ENCODE peak calls at places on chromosomes 1 and 21, in seven cellular contexts. One of them, this sample, is unnamed.

GRCh38 chr1:199743227-199743626 is 284.3 kb upstream of the NR5A2 start:
- DNase-seq in breast epithelium: no peak
- DNase-seq in body of pancreas: no peak
- DNase-seq in fibroblast of mammary gland: peak; percentile 36
- DNase-seq in psoas muscle: no peak
- DNase-seq in MM.1S: no peak
- DNase-seq in cardiac muscle cell: no peak
- DNase-seq in this sample: no peak

GRCh38 chr1:155181371-155182051 is 7.9 kb downstream of the TRIM46 start:
- DNase-seq in cardiac muscle cell: no peak
- DNase-seq in breast epithelium: no peak
- DNase-seq in fibroblast of mammary gland: no peak
- DNase-seq in psoas muscle: no peak
- DNase-seq in MM.1S: no peak
- DNase-seq in body of pancreas: no peak
- DNase-seq in this sample: no peak

GRCh38 chr1:14421295-14421976 is 177.0 kb upstream of the KAZN start:
- DNase-seq in cardiac muscle cell: no peak
- DNase-seq in fibroblast of mammary gland: no peak
- DNase-seq in body of pancreas: no peak
- DNase-seq in MM.1S: no peak
- DNase-seq in psoas muscle: no peak
- DNase-seq in breast epithelium: no peak
- DNase-seq in this sample: no peak

GRCh38 chr1:167808104-167808503 is 86.3 kb downstream of the MPZL1 start:
- DNase-seq in fibroblast of mammary gland: peak; percentile 85
- DNase-seq in MM.1S: no peak
- DNase-seq in breast epithelium: no peak
- DNase-seq in body of pancreas: no peak
- DNase-seq in psoas muscle: no peak
- DNase-seq in cardiac muscle cell: no peak
- DNase-seq in this sample: no peak

GRCh38 chr1:158053276-158053675 is 59.8 kb downstream of the KIRREL1 start:
- DNase-seq in MM.1S: no peak
- DNase-seq in cardiac muscle cell: no peak
- DNase-seq in body of pancreas: no peak
- DNase-seq in breast epithelium: no peak
- DNase-seq in fibroblast of mammary gland: peak; percentile 35
- DNase-seq in psoas muscle: no peak
- DNase-seq in this sample: no peak

GRCh38 chr1:178706467-178706866 is 18.6 kb upstream of the RALGPS2 start:
- DNase-seq in body of pancreas: peak; percentile 29
- DNase-seq in fibroblast of mammary gland: peak; percentile 69
- DNase-seq in psoas muscle: peak; percentile 61
- DNase-seq in MM.1S: no peak
- DNase-seq in breast epithelium: no peak
- DNase-seq in cardiac muscle cell: no peak
- DNase-seq in this sample: peak; percentile 79

GRCh38 chr1:50846224-50846839 is 113.7 kb downstream of the FAF1 start:
- DNase-seq in fibroblast of mammary gland: no peak
- DNase-seq in MM.1S: no peak
- DNase-seq in cardiac muscle cell: no peak
- DNase-seq in breast epithelium: no peak
- DNase-seq in psoas muscle: no peak
- DNase-seq in body of pancreas: no peak
- DNase-seq in this sample: no peak

GRCh38 chr1:115429884-115430283 is 91.8 kb upstream of the NGF start:
- DNase-seq in cardiac muscle cell: no peak
- DNase-seq in MM.1S: no peak
- DNase-seq in psoas muscle: no peak
- DNase-seq in breast epithelium: no peak
- DNase-seq in fibroblast of mammary gland: peak; percentile 79
- DNase-seq in body of pancreas: no peak
- DNase-seq in this sample: no peak

GRCh38 chr21:28636988-28637691 is 355.5 kb downstream of the LTN1 start:
- DNase-seq in MM.1S: no peak
- DNase-seq in fibroblast of mammary gland: peak; percentile 85
- DNase-seq in breast epithelium: no peak
- DNase-seq in cardiac muscle cell: no peak
- DNase-seq in body of pancreas: no peak
- DNase-seq in psoas muscle: no peak
- DNase-seq in this sample: peak; percentile 89

GRCh38 chr21:36035381-36035791 is 24.9 kb downstream of the SETD4 start:
- DNase-seq in fibroblast of mammary gland: no peak
- DNase-seq in breast epithelium: no peak
- DNase-seq in body of pancreas: no peak
- DNase-seq in psoas muscle: no peak
- DNase-seq in cardiac muscle cell: peak; percentile 92
- DNase-seq in MM.1S: no peak
- DNase-seq in this sample: no peak

GRCh38 chr1:151593651-151594625 is 17.9 kb upstream of the SNX27 start:
- DNase-seq in MM.1S: peak; percentile 93
- DNase-seq in cardiac muscle cell: peak; percentile 80
- DNase-seq in breast epithelium: peak; percentile 76
- DNase-seq in psoas muscle: peak; percentile 84
- DNase-seq in body of pancreas: peak; percentile 90
- DNase-seq in fibroblast of mammary gland: peak; percentile 48
- DNase-seq in this sample: peak; percentile 30

GRCh38 chr1:107964397-107965111 is 426 bp downstream of the VAV3 start:
- DNase-seq in fibroblast of mammary gland: no peak
- DNase-seq in cardiac muscle cell: no peak
- DNase-seq in MM.1S: peak; percentile 29
- DNase-seq in body of pancreas: no peak
- DNase-seq in psoas muscle: peak; percentile 47
- DNase-seq in breast epithelium: no peak
- DNase-seq in this sample: peak; percentile 3

GRCh38 chr21:46124926-46125845 is 27.3 kb downstream of the COL6A2 start:
- DNase-seq in MM.1S: no peak
- DNase-seq in cardiac muscle cell: no peak
- DNase-seq in body of pancreas: no peak
- DNase-seq in fibroblast of mammary gland: peak; percentile 45
- DNase-seq in psoas muscle: peak; percentile 45
- DNase-seq in breast epithelium: no peak
- DNase-seq in this sample: no peak

GRCh38 chr1:66313446-66313845 is 220.5 kb upstream of the SGIP1 start:
- DNase-seq in body of pancreas: no peak
- DNase-seq in fibroblast of mammary gland: peak; percentile 50
- DNase-seq in MM.1S: no peak
- DNase-seq in cardiac muscle cell: no peak
- DNase-seq in psoas muscle: no peak
- DNase-seq in breast epithelium: no peak
- DNase-seq in this sample: peak; percentile 60

GRCh38 chr1:238409947-238410346 is 519.2 kb upstream of the ZP4 start:
- DNase-seq in breast epithelium: no peak
- DNase-seq in fibroblast of mammary gland: peak; percentile 87
- DNase-seq in psoas muscle: no peak
- DNase-seq in MM.1S: no peak
- DNase-seq in cardiac muscle cell: no peak
- DNase-seq in body of pancreas: no peak
- DNase-seq in this sample: peak; percentile 76

GRCh38 chr1:110387048-110387748 is 3.6 kb downstream of the SLC16A4 start:
- DNase-seq in MM.1S: no peak
- DNase-seq in fibroblast of mammary gland: no peak
- DNase-seq in body of pancreas: no peak
- DNase-seq in cardiac muscle cell: no peak
- DNase-seq in psoas muscle: no peak
- DNase-seq in breast epithelium: no peak
- DNase-seq in this sample: no peak

GRCh38 chr1:181166377-181167196 is 78.1 kb downstream of the IER5 start:
- DNase-seq in MM.1S: peak; percentile 87
- DNase-seq in body of pancreas: peak; percentile 80
- DNase-seq in psoas muscle: peak; percentile 71
- DNase-seq in cardiac muscle cell: peak; percentile 86
- DNase-seq in fibroblast of mammary gland: peak; percentile 78
- DNase-seq in breast epithelium: peak; percentile 40
- DNase-seq in this sample: peak; percentile 69

GRCh38 chr1:24849653-24850295 is 80.3 kb downstream of the RUNX3 start:
- DNase-seq in MM.1S: no peak
- DNase-seq in body of pancreas: peak; percentile 12
- DNase-seq in psoas muscle: no peak
- DNase-seq in breast epithelium: no peak
- DNase-seq in fibroblast of mammary gland: peak; percentile 35
- DNase-seq in cardiac muscle cell: peak; percentile 55
- DNase-seq in this sample: peak; percentile 25

GRCh38 chr21:46125846-46126301 is 28.0 kb downstream of the COL6A2 start:
- DNase-seq in cardiac muscle cell: no peak
- DNase-seq in psoas muscle: peak; percentile 50
- DNase-seq in MM.1S: no peak
- DNase-seq in body of pancreas: no peak
- DNase-seq in fibroblast of mammary gland: no peak
- DNase-seq in breast epithelium: no peak
- DNase-seq in this sample: no peak

GRCh38 chr1:156608981-156609380 is 7.7 kb upstream of the GPATCH4 start:
- DNase-seq in cardiac muscle cell: peak; percentile 60
- DNase-seq in breast epithelium: no peak
- DNase-seq in body of pancreas: no peak
- DNase-seq in fibroblast of mammary gland: peak; percentile 15
- DNase-seq in psoas muscle: no peak
- DNase-seq in MM.1S: peak; percentile 85
- DNase-seq in this sample: no peak

GRCh38 chr1:201361652-201362504 is 15.6 kb downstream of the TNNT2 start:
- DNase-seq in breast epithelium: no peak
- DNase-seq in fibroblast of mammary gland: peak; percentile 37
- DNase-seq in cardiac muscle cell: peak; percentile 68
- DNase-seq in psoas muscle: peak; percentile 65
- DNase-seq in body of pancreas: peak; percentile 36
- DNase-seq in MM.1S: peak; percentile 50
- DNase-seq in this sample: peak; percentile 25

GRCh38 chr1:26145041-26145959 is 13.6 kb upstream of the FAM110D start:
- DNase-seq in MM.1S: peak; percentile 86
- DNase-seq in body of pancreas: peak; percentile 91
- DNase-seq in breast epithelium: peak; percentile 67
- DNase-seq in psoas muscle: peak; percentile 86
- DNase-seq in cardiac muscle cell: peak; percentile 93
- DNase-seq in fibroblast of mammary gland: peak; percentile 84
- DNase-seq in this sample: peak; percentile 76

GRCh38 chr1:184438363-184438762 is 51.5 kb downstream of the C1orf21 start:
- DNase-seq in cardiac muscle cell: no peak
- DNase-seq in MM.1S: no peak
- DNase-seq in fibroblast of mammary gland: no peak
- DNase-seq in psoas muscle: no peak
- DNase-seq in body of pancreas: no peak
- DNase-seq in breast epithelium: no peak
- DNase-seq in this sample: no peak

GRCh38 chr1:225834417-225835329 is 24.7 kb downstream of the EPHX1 start:
- DNase-seq in MM.1S: no peak
- DNase-seq in breast epithelium: peak; percentile 55
- DNase-seq in cardiac muscle cell: no peak
- DNase-seq in body of pancreas: peak; percentile 71
- DNase-seq in fibroblast of mammary gland: peak; percentile 90
- DNase-seq in psoas muscle: peak; percentile 87
- DNase-seq in this sample: peak; percentile 93

GRCh38 chr1:228744356-228744755 is 9.1 kb downstream of the RHOU start:
- DNase-seq in psoas muscle: no peak
- DNase-seq in MM.1S: peak; percentile 70
- DNase-seq in breast epithelium: no peak
- DNase-seq in fibroblast of mammary gland: no peak
- DNase-seq in cardiac muscle cell: no peak
- DNase-seq in body of pancreas: no peak
- DNase-seq in this sample: no peak

GRCh38 chr1:69315823-69316222 is 251.9 kb upstream of the LRRC7 start:
- DNase-seq in cardiac muscle cell: peak; percentile 76
- DNase-seq in fibroblast of mammary gland: no peak
- DNase-seq in breast epithelium: no peak
- DNase-seq in psoas muscle: no peak
- DNase-seq in body of pancreas: no peak
- DNase-seq in MM.1S: no peak
- DNase-seq in this sample: no peak

GRCh38 chr1:69320679-69321310 is 246.9 kb upstream of the LRRC7 start:
- DNase-seq in psoas muscle: no peak
- DNase-seq in body of pancreas: no peak
- DNase-seq in MM.1S: peak; percentile 23
- DNase-seq in fibroblast of mammary gland: no peak
- DNase-seq in breast epithelium: no peak
- DNase-seq in cardiac muscle cell: no peak
- DNase-seq in this sample: no peak

GRCh38 chr1:69321311-69321710 is 246.4 kb upstream of the LRRC7 start:
- DNase-seq in cardiac muscle cell: peak; percentile 15
- DNase-seq in MM.1S: no peak
- DNase-seq in breast epithelium: no peak
- DNase-seq in psoas muscle: no peak
- DNase-seq in fibroblast of mammary gland: no peak
- DNase-seq in body of pancreas: no peak
- DNase-seq in this sample: no peak

GRCh38 chr1:69315416-69315815 is 252.3 kb upstream of the LRRC7 start:
- DNase-seq in psoas muscle: no peak
- DNase-seq in MM.1S: no peak
- DNase-seq in body of pancreas: no peak
- DNase-seq in cardiac muscle cell: no peak
- DNase-seq in fibroblast of mammary gland: no peak
- DNase-seq in breast epithelium: no peak
- DNase-seq in this sample: no peak

GRCh38 chr1:69319287-69319686 is 248.4 kb upstream of the LRRC7 start:
- DNase-seq in MM.1S: no peak
- DNase-seq in body of pancreas: no peak
- DNase-seq in psoas muscle: no peak
- DNase-seq in fibroblast of mammary gland: no peak
- DNase-seq in breast epithelium: no peak
- DNase-seq in cardiac muscle cell: no peak
- DNase-seq in this sample: no peak
- H3K4me3 ChIP-seq in MM.1S: no peak overlapping the region
- H3K4me3 ChIP-seq in body of pancreas: no peak overlapping the region
- H3K4me3 ChIP-seq in psoas muscle: no peak overlapping the region
- H3K4me3 ChIP-seq in fibroblast of mammary gland: no peak overlapping the region
- H3K4me3 ChIP-seq in breast epithelium: no peak overlapping the region
- H3K4me3 ChIP-seq in cardiac muscle cell: no peak overlapping the region
- H3K4me3 ChIP-seq in this sample: no peak overlapping the region

GRCh38 chr1:102434421-102434820 is 437.7 kb upstream of the OLFM3 start:
- DNase-seq in MM.1S: peak; percentile 52
- DNase-seq in breast epithelium: no peak
- DNase-seq in body of pancreas: no peak
- DNase-seq in fibroblast of mammary gland: peak; percentile 0
- DNase-seq in cardiac muscle cell: peak; percentile 54
- DNase-seq in psoas muscle: no peak
- DNase-seq in this sample: no peak
- TF ChIP-seq CTCF in MM.1S: peak; percentile 47
- TF ChIP-seq CTCF in breast epithelium: no peak
- TF ChIP-seq CTCF in body of pancreas: no peak
- TF ChIP-seq CTCF in fibroblast of mammary gland: peak; percentile 27
- TF ChIP-seq CTCF in cardiac muscle cell: no peak
- TF ChIP-seq CTCF in psoas muscle: no peak
- TF ChIP-seq CTCF in this sample: peak; percentile 7

GRCh38 chr1:32470991-32471694 is 6.3 kb downstream of the ZBTB8B start:
- DNase-seq in fibroblast of mammary gland: no peak
- DNase-seq in body of pancreas: peak; percentile 25
- DNase-seq in cardiac muscle cell: peak; percentile 19
- DNase-seq in MM.1S: no peak
- DNase-seq in psoas muscle: no peak
- DNase-seq in breast epithelium: no peak
- DNase-seq in this sample: no peak
- H3K4me3 ChIP-seq in fibroblast of mammary gland: no peak overlapping the region
- H3K4me3 ChIP-seq in body of pancreas: no peak overlapping the region
- H3K4me3 ChIP-seq in cardiac muscle cell: no peak overlapping the region
- H3K4me3 ChIP-seq in MM.1S: no peak overlapping the region
- H3K4me3 ChIP-seq in psoas muscle: no peak overlapping the region
- H3K4me3 ChIP-seq in breast epithelium: no peak overlapping the region
- H3K4me3 ChIP-seq in this sample: no peak overlapping the region

GRCh38 chr1:196609114-196609737 is 986 bp upstream of the KCNT2 start:
- DNase-seq in MM.1S: no peak
- DNase-seq in fibroblast of mammary gland: peak; percentile 14
- DNase-seq in cardiac muscle cell: peak; percentile 68
- DNase-seq in breast epithelium: no peak
- DNase-seq in psoas muscle: no peak
- DNase-seq in body of pancreas: peak; percentile 5
- DNase-seq in this sample: no peak
- TF ChIP-seq CTCF in MM.1S: no peak
- TF ChIP-seq CTCF in fibroblast of mammary gland: no peak
- TF ChIP-seq CTCF in cardiac muscle cell: no peak
- TF ChIP-seq CTCF in breast epithelium: no peak
- TF ChIP-seq CTCF in psoas muscle: no peak
- TF ChIP-seq CTCF in body of pancreas: no peak
- TF ChIP-seq CTCF in this sample: no peak

This sample was measured in AG10803.